ENCODE peak calls at places on chromosomes 11 and 22, in eight cellular contexts. I, V, Y, K, F, L, W and E are unnamed samples.

GRCh38 chr11:63666874-63667273 is 4.3 kb downstream of the ATL3 start:
- DNase-seq in I (no peak), L (peak; percentile 28), W (peak; percentile 80), K (no peak), F (no peak), V (peak; percentile 72), Y (no peak), E (no peak)

GRCh38 chr11:131356201-131356600 is 14.2 kb upstream of the NTM start:
- DNase-seq in K (no peak), W (peak; percentile 67), I (no peak), L (no peak), Y (no peak), V (peak; percentile 21), F (no peak), E (no peak)

GRCh38 chr11:10715571-10715970 is 22.0 kb upstream of the IRAG1 start:
- DNase-seq in F (no peak), W (no peak), I (no peak), L (no peak), Y (no peak), K (no peak), V (no peak), E (no peak)

GRCh38 chr11:8906629-8907028 is 4.4 kb upstream of the AKIP1 start:
- DNase-seq in K (no peak), I (no peak), F (no peak), Y (peak; percentile 69), W (peak; percentile 85), V (peak; percentile 72), L (peak; percentile 66), E (no peak)

GRCh38 chr11:115117931-115118479 is 386.2 kb downstream of the CADM1 start:
- DNase-seq in K (no peak), I (no peak), V (no peak), L (no peak), Y (no peak), F (no peak), W (no peak), E (no peak)

GRCh38 chr11:3081386-3081751 is 24.1 kb upstream of the CARS1 start:
- DNase-seq in L (no peak), F (no peak), I (no peak), K (no peak), Y (no peak), V (no peak), W (no peak), E (no peak)

GRCh38 chr11:102205805-102206204 is 95.6 kb downstream of the YAP1 start:
- DNase-seq in Y (no peak), F (no peak), L (no peak), I (no peak), V (no peak), W (no peak), K (no peak), E (no peak)

GRCh38 chr11:112523477-112523876 is 262.8 kb upstream of the PLET1 start:
- DNase-seq in Y (peak; percentile 28), V (peak; percentile 30), F (no peak), L (no peak), K (no peak), W (peak; percentile 5), I (no peak), E (no peak)

GRCh38 chr11:118912742-118913410 is 12.8 kb downstream of the BCL9L start:
- DNase-seq in I (no peak), L (no peak), W (peak; percentile 37), V (no peak), F (peak; percentile 66), Y (no peak), K (no peak), E (no peak)

GRCh38 chr11:123939317-123939716 is at the start of gene OR4D5:
- DNase-seq in I (no peak), V (no peak), K (no peak), L (no peak), W (no peak), F (no peak), Y (no peak), E (no peak)

GRCh38 chr22:43928418-43929307 is 5.1 kb downstream of the PNPLA3 start:
- DNase-seq in Y (no peak), V (no peak), F (no peak), L (no peak), I (no peak), W (no peak), K (peak; percentile 86), E (no peak)

GRCh38 chr11:6283453-6284023 is 23.9 kb downstream of the CCKBR start:
- DNase-seq in F (no peak), Y (no peak), W (no peak), V (no peak), I (no peak), K (no peak), L (no peak), E (no peak)

GRCh38 chr11:67464411-67465189 is 4.5 kb downstream of the TMEM134 start:
- DNase-seq in I (peak; percentile 83), Y (peak; percentile 85), V (peak; percentile 79), L (peak; percentile 90), F (peak; percentile 95), K (peak; percentile 85), W (peak; percentile 25), E (no peak)

GRCh38 chr11:129223701-129224149 is 31.6 kb upstream of the ARHGAP32 start:
- DNase-seq in L (no peak), V (peak; percentile 76), I (no peak), F (no peak), K (no peak), Y (no peak), W (peak; percentile 83), E (no peak)

GRCh38 chr11:71267807-71268421 is 15.5 kb upstream of the SHANK2 start:
- DNase-seq in K (no peak), W (no peak), V (no peak), Y (no peak), F (peak; percentile 17), I (no peak), L (no peak), E (no peak)

GRCh38 chr11:94396282-94396681 is 4.9 kb downstream of the GPR83 start:
- DNase-seq in W (no peak), Y (no peak), I (no peak), K (no peak), F (no peak), L (no peak), V (no peak), E (no peak)

GRCh38 chr11:5938603-5938965 is 3.5 kb upstream of the OR56A3 start:
- DNase-seq in I (no peak), V (no peak), F (no peak), K (no peak), L (no peak), Y (no peak), W (no peak), E (no peak)

GRCh38 chr22:44667829-44668189 is 34.2 kb upstream of the PRR5 start:
- DNase-seq in W (no peak), V (no peak), L (no peak), F (no peak), Y (no peak), K (peak; percentile 34), I (no peak), E (no peak)

GRCh38 chr11:123945132-123945531 is 1.5 kb upstream of the OR6T1 start:
- DNase-seq in W (no peak), V (no peak), L (no peak), K (no peak), I (no peak), F (no peak), Y (no peak), E (no peak)